ENCODE peak calls at places on chromosome 9, in eight cellular contexts. P is MM.1S, W is GM23338, Z is OCI-LY7, M is HCT116, R is hepatocyte, L is PC-9, G is SK-N-SH. J is an unnamed sample.

GRCh38 chr9:119773823-119774222 is 404.6 kb upstream of the BRINP1 start:
- DNase-seq in P (no peak), W (peak; percentile 40), Z (no peak), M (no peak), R (no peak), L (no peak), G (no peak), J (no peak)

GRCh38 chr9:70117835-70118319 is 74.2 kb downstream of the MAMDC2 start:
- DNase-seq in P (no peak), W (no peak), Z (no peak), M (no peak), R (no peak), L (peak; percentile 81), G (no peak), J (peak; percentile 46)

GRCh38 chr9:129703121-129703520 is 37.7 kb downstream of the PRRX2 start:
- DNase-seq in P (no peak), W (no peak), Z (no peak), M (no peak), R (no peak), L (no peak), G (no peak), J (no peak)

GRCh38 chr9:21481470-21482057 is 549 bp downstream of the IFNE start:
- DNase-seq in P (no peak), W (no peak), Z (peak; percentile 1), M (no peak), R (no peak), L (no peak), G (no peak), J (no peak)

GRCh38 chr9:106717686-106718085 is 145.3 kb upstream of the ZNF462 start:
- DNase-seq in P (no peak), W (peak; percentile 28), Z (no peak), M (peak; percentile 8), R (peak; percentile 33), L (peak; percentile 60), G (no peak), J (peak; percentile 78)

GRCh38 chr9:122126340-122127333 is 32.9 kb downstream of the NDUFA8 start:
- DNase-seq in P (no peak), W (peak; percentile 86), Z (no peak), M (no peak), R (peak; percentile 41), L (no peak), G (peak; percentile 53), J (peak; percentile 39)

GRCh38 chr9:14768561-14769234 is 46.2 kb upstream of the CER1 start:
- DNase-seq in P (peak; percentile 21), W (peak; percentile 81), Z (peak; percentile 52), M (peak; percentile 42), R (peak; percentile 67), L (no peak), G (peak; percentile 44), J (peak; percentile 79)

GRCh38 chr9:16559418-16560188 is 310.9 kb downstream of the BNC2 start:
- DNase-seq in P (no peak), W (no peak), Z (no peak), M (no peak), R (no peak), L (no peak), G (no peak), J (no peak)

GRCh38 chr9:122445155-122445749 is 32.5 kb downstream of the OR1J1 start:
- DNase-seq in P (no peak), W (no peak), Z (no peak), M (no peak), R (no peak), L (no peak), G (no peak), J (peak; percentile 11)

GRCh38 chr9:12643686-12644085 is 49.5 kb upstream of the TYRP1 start:
- DNase-seq in P (no peak), W (no peak), Z (no peak), M (no peak), R (no peak), L (no peak), G (no peak), J (no peak)

GRCh38 chr9:12640866-12641636 is 52.1 kb upstream of the TYRP1 start:
- DNase-seq in P (no peak), W (no peak), Z (no peak), M (no peak), R (no peak), L (no peak), G (no peak), J (no peak)

DNA sequence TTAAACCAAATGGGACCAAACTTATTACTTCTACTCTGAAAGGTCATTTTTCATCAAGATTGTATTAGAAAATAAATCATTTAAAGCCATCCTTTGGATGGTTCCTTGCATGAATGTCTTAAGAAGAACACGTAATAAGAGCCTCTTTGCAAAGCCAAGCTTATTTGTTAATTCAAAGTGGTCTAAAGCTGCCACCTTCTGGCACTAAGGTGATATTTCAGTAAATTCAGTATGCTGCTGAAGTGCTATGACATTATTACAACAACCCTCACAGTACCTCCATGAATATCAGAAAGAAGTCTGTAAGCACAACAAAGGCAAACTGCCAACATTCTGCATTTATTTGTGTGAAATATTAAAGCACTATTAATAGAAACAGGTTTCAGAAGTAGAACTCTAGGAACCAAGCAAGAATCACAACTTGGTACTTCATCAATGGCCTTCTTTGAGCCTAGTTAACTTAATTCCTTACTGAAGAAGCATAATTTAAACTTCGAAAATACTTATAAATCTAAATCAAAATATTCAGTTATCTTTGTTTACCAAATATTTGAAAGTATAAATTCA is 53.1 kb upstream of the TYRP1 start:
- DNase-seq in P (peak; percentile 51), W (peak; percentile 79), Z (peak; percentile 28), M (peak; percentile 26), R (peak; percentile 72), L (no peak), G (peak; percentile 5), J (peak; percentile 57)
- TF ChIP-seq CTCF in P (peak; percentile 38), W (peak; percentile 78), Z (peak; percentile 76), M (peak; percentile 64), R (peak; percentile 78), L (peak; percentile 65), G (peak; percentile 64), J (peak; percentile 67)

DNA sequence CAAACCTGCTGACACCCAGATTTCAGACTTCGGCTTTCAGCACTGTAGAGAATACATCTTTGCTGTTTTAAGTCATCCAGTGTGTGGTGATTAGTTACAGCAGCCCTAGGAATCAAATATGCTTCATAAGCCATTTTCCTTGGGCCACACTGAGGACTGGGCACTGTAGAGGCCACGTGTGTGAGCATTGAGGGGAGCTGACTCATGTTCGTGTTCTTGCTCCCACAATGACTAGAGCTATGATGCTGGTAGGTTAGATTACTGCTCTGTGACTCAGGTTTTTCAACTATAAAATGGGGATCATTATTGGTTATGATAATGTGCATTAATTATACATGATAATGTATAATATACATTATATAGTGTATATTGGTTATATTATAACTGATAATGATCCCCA is 96.5 kb upstream of the PALM2AKAP2 start:
- DNase-seq in P (no peak), W (no peak), Z (no peak), M (no peak), R (no peak), L (no peak), G (no peak), J (peak; percentile 5)
- H2AFZ ChIP-seq in P (no peak overlapping the region), W (no peak overlapping the region), Z (no peak overlapping the region), M (no peak overlapping the region), R (no peak overlapping the region), L (no peak overlapping the region), G (no peak overlapping the region), J (no peak overlapping the region)

GRCh38 chr9:90408659-90409058 is 234.0 kb downstream of the DIRAS2 start:
- DNase-seq in P (no peak), W (no peak), Z (no peak), M (no peak), R (no peak), L (no peak), G (no peak), J (no peak)
- H3K9me2 ChIP-seq in P (no peaks in the 10 kb centered on the region), W (no peaks in the 10 kb centered on the region), Z (no peaks in the 10 kb centered on the region), M (no peaks in the 10 kb centered on the region), R (no peaks in the 10 kb centered on the region), L (no peaks in the 10 kb centered on the region), G (no peaks in the 10 kb centered on the region), J (no peaks in the 10 kb centered on the region)

DNA sequence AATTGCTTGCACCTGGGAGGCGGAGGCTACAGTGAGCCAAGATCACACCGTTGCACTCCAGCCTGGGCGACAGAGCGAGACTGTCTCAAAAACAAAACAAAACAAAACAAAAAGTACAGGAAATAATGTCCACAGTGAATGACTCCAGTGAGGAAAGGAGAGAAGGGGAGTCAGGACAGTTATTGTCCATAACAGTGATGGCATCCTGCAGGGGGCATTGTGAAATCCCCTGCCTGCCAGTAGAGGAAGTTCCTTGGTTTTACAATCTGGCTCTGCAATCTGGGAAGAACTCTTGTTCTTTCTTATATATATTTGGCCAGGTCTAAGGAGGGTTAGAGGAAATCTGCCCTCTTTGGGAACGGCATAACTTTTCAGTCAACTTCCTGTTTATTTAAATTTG is 8.2 kb downstream of the SH3GL2 start:
- DNase-seq in P (no peak), W (peak; percentile 23), Z (no peak), M (no peak), R (no peak), L (no peak), G (no peak), J (no peak)
- TF ChIP-seq CTCF in P (no peak), W (peak; percentile 49), Z (no peak), M (no peak), R (no peak), L (no peak), G (peak; percentile 6), J (peak; percentile 19)

DNA sequence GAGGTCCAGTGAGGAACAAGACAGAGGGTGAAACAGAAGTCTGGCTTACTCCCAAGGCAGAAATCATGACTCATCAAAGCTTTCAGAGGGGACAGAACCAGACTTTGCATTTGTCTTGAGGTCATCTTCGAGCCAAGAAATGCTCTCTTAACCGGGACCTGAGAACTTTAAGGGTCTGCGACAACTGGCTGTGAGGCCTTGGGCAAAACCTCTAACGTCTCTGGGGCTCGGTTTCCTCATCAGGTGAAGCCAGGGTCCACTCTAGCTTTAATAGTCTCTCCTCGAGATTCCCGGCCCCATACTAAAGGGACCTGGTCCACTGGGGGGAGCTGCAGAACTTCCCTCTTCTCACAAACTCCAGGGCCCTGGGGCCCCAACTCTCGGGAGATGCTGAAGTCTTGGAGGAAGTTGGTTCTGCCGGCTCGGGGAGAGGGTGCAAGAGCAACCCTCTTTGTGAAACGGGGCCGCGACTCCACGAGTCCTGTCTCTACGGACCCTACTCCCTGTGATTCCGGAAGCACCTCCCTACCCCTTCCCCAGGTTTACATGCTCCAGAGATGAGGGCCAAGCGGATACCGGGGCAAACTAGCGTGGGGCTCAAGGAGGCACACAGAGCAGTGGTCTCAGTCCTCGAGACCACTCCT is 2.6 kb downstream of the GLIS3 start:
- DNase-seq in P (peak; percentile 69), W (peak; percentile 84), Z (no peak), M (peak; percentile 79), R (peak; percentile 88), L (peak; percentile 69), G (peak; percentile 54), J (peak; percentile 75)
- H2AFZ ChIP-seq in P (peak overlapping the region; percentile 99), W (peak overlapping the region; percentile 96), Z (no peak overlapping the region), M (peak overlapping the region; percentile 91), R (peak overlapping the region; percentile 82), L (peak overlapping the region; percentile 86), G (peak overlapping the region; percentile 71), J (peak overlapping the region; percentile 82)

GRCh38 chr9:108382267-108382666 is 473.5 kb downstream of the ACTL7B start:
- DNase-seq in P (no peak), W (no peak), Z (no peak), M (no peak), R (no peak), L (no peak), G (no peak), J (no peak)
- H3K9me2 ChIP-seq in P (no peaks in the 10 kb centered on the region), W (peaks cover 5% of the 10 kb centered on the region), Z (no peaks in the 10 kb centered on the region), M (no peaks in the 10 kb centered on the region), R (no peaks in the 10 kb centered on the region), L (no peaks in the 10 kb centered on the region), G (no peaks in the 10 kb centered on the region), J (no peaks in the 10 kb centered on the region)

J was measured in PC-3.